ENCODE peak calls at places on chromosomes 13 and 19, in six cellular contexts. U is GM06990; M is activated CD4-positive, alpha-beta T cell treated with anti-CD3 and anti-CD28 coated beads, Interleukin-2, amount 10 ng/mL, durations not matched to agents 7 days and 5 days; N is activated naive CD4-positive, alpha-beta T cell; H is amniotic stem cell; T is NCI-H2107. B is an unnamed sample.

GRCh38 chr19:54014920-54015560 is 23.6 kb downstream of the CACNG6 start:
- DNase-seq in T (no peak), U (no peak), M (no peak), H (no peak), N (no peak), B (no peak)

GRCh38 chr13:26062853-26063444 is 11.1 kb upstream of the SHISA2 start:
- DNase-seq in T (peak; percentile 23), H (peak; percentile 59), U (no peak), N (no peak), M (peak; percentile 59), B (no peak)

GRCh38 chr19:17423429-17424208 is 3.8 kb downstream of the MVB12A start:
- DNase-seq in U (no peak), M (no peak), H (no peak), N (no peak), T (no peak), B (no peak)

GRCh38 chr19:4800591-4801081 is 9.1 kb downstream of the FEM1A start:
- DNase-seq in H (no peak), U (no peak), N (no peak), M (no peak), T (no peak), B (peak; percentile 96)

GRCh38 chr13:45339399-45339798 is 1.6 kb downstream of the TPT1 start:
- DNase-seq in M (no peak), H (no peak), N (no peak), T (no peak), U (no peak), B (no peak)

GRCh38 chr13:84430015-84430414 is 547.7 kb upstream of the SLITRK1 start:
- DNase-seq in M (no peak), N (no peak), T (no peak), U (no peak), H (peak; percentile 67), B (no peak)

GRCh38 chr13:102879793-102880499 is 34.1 kb downstream of the ERCC5 start:
- DNase-seq in N (no peak), T (no peak), H (no peak), M (no peak), U (no peak), B (no peak)

GRCh38 chr13:98483636-98484288 is 93.1 kb downstream of the STK24 start:
- DNase-seq in H (no peak), T (no peak), N (no peak), U (no peak), M (no peak), B (no peak)

GRCh38 chr19:49921871-49922755 is 6.9 kb upstream of the ATF5 start:
- DNase-seq in M (no peak), U (no peak), H (peak; percentile 3), T (no peak), N (no peak), B (no peak)

GRCh38 chr19:51448011-51448744 is 10.1 kb downstream of the SIGLEC8 start:
- DNase-seq in M (peak; percentile 44), T (no peak), N (no peak), U (no peak), H (no peak), B (no peak)

B was measured in breast epithelium.